ENCODE peak calls at places on chromosome 5, in ten cellular contexts. One of them, this sample, is unnamed.
A peak's percentile ranks its signal among the peaks of the same experiment; 100 is the strongest.

GRCh38 chr5:139968547-139969261 is 74.4 kb downstream of the NRG2 start:
- DNase-seq in lower leg skin: peak; percentile 97
- DNase-seq in cardiac fibroblast: peak; percentile 73
- DNase-seq in adrenal gland: peak; percentile 86
- DNase-seq in AG10803: peak; percentile 48
- DNase-seq in fibroblast of mammary gland: peak; percentile 61
- DNase-seq in OCI-LY7: peak; percentile 78
- DNase-seq in prostate gland: peak; percentile 90
- DNase-seq in endodermal cell: peak; percentile 98
- DNase-seq in epithelial cell of proximal tubule: no peak
- DNase-seq in this sample: peak; percentile 83

GRCh38 chr5:115961413-115962238 is 649 bp upstream of the LVRN start:
- DNase-seq in adrenal gland: no peak
- DNase-seq in cardiac fibroblast: no peak
- DNase-seq in fibroblast of mammary gland: no peak
- DNase-seq in endodermal cell: peak; percentile 63
- DNase-seq in epithelial cell of proximal tubule: no peak
- DNase-seq in OCI-LY7: no peak
- DNase-seq in lower leg skin: peak; percentile 86
- DNase-seq in AG10803: peak; percentile 69
- DNase-seq in prostate gland: no peak
- DNase-seq in this sample: no peak

GRCh38 chr5:65061974-65062353 is 293.2 kb downstream of the CWC27 start:
- DNase-seq in adrenal gland: no peak
- DNase-seq in endodermal cell: no peak
- DNase-seq in fibroblast of mammary gland: no peak
- DNase-seq in lower leg skin: no peak
- DNase-seq in epithelial cell of proximal tubule: no peak
- DNase-seq in OCI-LY7: peak; percentile 53
- DNase-seq in AG10803: no peak
- DNase-seq in prostate gland: no peak
- DNase-seq in cardiac fibroblast: no peak
- DNase-seq in this sample: no peak

GRCh38 chr5:1759378-1759970 is 40.2 kb downstream of the MRPL36 start:
- DNase-seq in AG10803: no peak
- DNase-seq in prostate gland: no peak
- DNase-seq in fibroblast of mammary gland: no peak
- DNase-seq in cardiac fibroblast: no peak
- DNase-seq in adrenal gland: no peak
- DNase-seq in OCI-LY7: no peak
- DNase-seq in endodermal cell: no peak
- DNase-seq in epithelial cell of proximal tubule: no peak
- DNase-seq in lower leg skin: peak; percentile 74
- DNase-seq in this sample: no peak

GRCh38 chr5:177064500-177065277 is 22.0 kb upstream of the FGFR4 start:
- DNase-seq in epithelial cell of proximal tubule: no peak
- DNase-seq in endodermal cell: no peak
- DNase-seq in prostate gland: no peak
- DNase-seq in AG10803: no peak
- DNase-seq in fibroblast of mammary gland: no peak
- DNase-seq in adrenal gland: no peak
- DNase-seq in cardiac fibroblast: no peak
- DNase-seq in OCI-LY7: no peak
- DNase-seq in lower leg skin: no peak
- DNase-seq in this sample: no peak

GRCh38 chr5:172943283-172943841 is 15.9 kb upstream of the RPL26L1 start:
- DNase-seq in prostate gland: no peak
- DNase-seq in OCI-LY7: no peak
- DNase-seq in cardiac fibroblast: peak; percentile 75
- DNase-seq in epithelial cell of proximal tubule: no peak
- DNase-seq in lower leg skin: no peak
- DNase-seq in endodermal cell: peak; percentile 90
- DNase-seq in AG10803: peak; percentile 85
- DNase-seq in fibroblast of mammary gland: peak; percentile 69
- DNase-seq in adrenal gland: no peak
- DNase-seq in this sample: no peak

GRCh38 chr5:6758706-6759105 is 45.5 kb downstream of the TENT4A start:
- DNase-seq in fibroblast of mammary gland: no peak
- DNase-seq in adrenal gland: no peak
- DNase-seq in cardiac fibroblast: no peak
- DNase-seq in lower leg skin: no peak
- DNase-seq in endodermal cell: no peak
- DNase-seq in AG10803: no peak
- DNase-seq in OCI-LY7: no peak
- DNase-seq in prostate gland: no peak
- DNase-seq in epithelial cell of proximal tubule: no peak
- DNase-seq in this sample: no peak

GRCh38 chr5:1931590-1932138 is 48.9 kb upstream of the IRX4 start:
- DNase-seq in AG10803: no peak
- DNase-seq in epithelial cell of proximal tubule: no peak
- DNase-seq in lower leg skin: peak; percentile 87
- DNase-seq in prostate gland: peak; percentile 68
- DNase-seq in OCI-LY7: no peak
- DNase-seq in adrenal gland: no peak
- DNase-seq in endodermal cell: peak; percentile 86
- DNase-seq in fibroblast of mammary gland: no peak
- DNase-seq in cardiac fibroblast: no peak
- DNase-seq in this sample: no peak

GRCh38 chr5:33601881-33602280 is 161.1 kb downstream of the TARS1 start:
- DNase-seq in epithelial cell of proximal tubule: peak; percentile 59
- DNase-seq in AG10803: no peak
- DNase-seq in prostate gland: no peak
- DNase-seq in lower leg skin: no peak
- DNase-seq in fibroblast of mammary gland: no peak
- DNase-seq in cardiac fibroblast: no peak
- DNase-seq in OCI-LY7: no peak
- DNase-seq in endodermal cell: peak; percentile 60
- DNase-seq in adrenal gland: no peak
- DNase-seq in this sample: no peak

GRCh38 chr5:81749562-81750307 is 1.2 kb downstream of the SSBP2 start:
- DNase-seq in lower leg skin: peak; percentile 89
- DNase-seq in cardiac fibroblast: peak; percentile 23
- DNase-seq in fibroblast of mammary gland: no peak
- DNase-seq in prostate gland: peak; percentile 33
- DNase-seq in OCI-LY7: peak; percentile 98
- DNase-seq in endodermal cell: peak; percentile 84
- DNase-seq in adrenal gland: peak; percentile 44
- DNase-seq in AG10803: no peak
- DNase-seq in epithelial cell of proximal tubule: no peak
- DNase-seq in this sample: peak; percentile 61

GRCh38 chr5:31806566-31806965 is 167.6 kb downstream of the PDZD2 start:
- DNase-seq in prostate gland: no peak
- DNase-seq in epithelial cell of proximal tubule: no peak
- DNase-seq in adrenal gland: no peak
- DNase-seq in endodermal cell: no peak
- DNase-seq in cardiac fibroblast: peak; percentile 11
- DNase-seq in lower leg skin: no peak
- DNase-seq in AG10803: peak; percentile 45
- DNase-seq in fibroblast of mammary gland: peak; percentile 65
- DNase-seq in OCI-LY7: no peak
- DNase-seq in this sample: no peak

GRCh38 chr5:129361441-129362025 is 98.6 kb upstream of the ADAMTS19 start:
- DNase-seq in lower leg skin: no peak
- DNase-seq in endodermal cell: no peak
- DNase-seq in cardiac fibroblast: peak; percentile 44
- DNase-seq in adrenal gland: no peak
- DNase-seq in prostate gland: no peak
- DNase-seq in epithelial cell of proximal tubule: peak; percentile 2
- DNase-seq in AG10803: no peak
- DNase-seq in fibroblast of mammary gland: peak; percentile 47
- DNase-seq in OCI-LY7: peak; percentile 4
- DNase-seq in this sample: no peak

GRCh38 chr5:168724227-168724626 is 145.1 kb upstream of the PANK3 start:
- DNase-seq in cardiac fibroblast: no peak
- DNase-seq in OCI-LY7: no peak
- DNase-seq in epithelial cell of proximal tubule: no peak
- DNase-seq in AG10803: no peak
- DNase-seq in fibroblast of mammary gland: no peak
- DNase-seq in adrenal gland: no peak
- DNase-seq in endodermal cell: no peak
- DNase-seq in prostate gland: no peak
- DNase-seq in lower leg skin: peak; percentile 14
- DNase-seq in this sample: no peak

GRCh38 chr5:67354051-67354450 is 157.5 kb upstream of the CD180 start:
- DNase-seq in epithelial cell of proximal tubule: no peak
- DNase-seq in fibroblast of mammary gland: no peak
- DNase-seq in endodermal cell: no peak
- DNase-seq in prostate gland: no peak
- DNase-seq in cardiac fibroblast: no peak
- DNase-seq in lower leg skin: no peak
- DNase-seq in OCI-LY7: no peak
- DNase-seq in adrenal gland: no peak
- DNase-seq in AG10803: no peak
- DNase-seq in this sample: no peak

GRCh38 chr5:161412792-161413191 is 133.7 kb downstream of the GABRB2 start:
- DNase-seq in cardiac fibroblast: no peak
- DNase-seq in adrenal gland: no peak
- DNase-seq in fibroblast of mammary gland: no peak
- DNase-seq in AG10803: no peak
- DNase-seq in lower leg skin: no peak
- DNase-seq in prostate gland: no peak
- DNase-seq in endodermal cell: no peak
- DNase-seq in epithelial cell of proximal tubule: no peak
- DNase-seq in OCI-LY7: no peak
- DNase-seq in this sample: no peak

GRCh38 chr5:174387448-174387847 is 336.9 kb upstream of the MSX2 start:
- DNase-seq in fibroblast of mammary gland: no peak
- DNase-seq in endodermal cell: no peak
- DNase-seq in lower leg skin: no peak
- DNase-seq in prostate gland: no peak
- DNase-seq in epithelial cell of proximal tubule: no peak
- DNase-seq in adrenal gland: no peak
- DNase-seq in cardiac fibroblast: no peak
- DNase-seq in OCI-LY7: no peak
- DNase-seq in AG10803: no peak
- DNase-seq in this sample: no peak

DNA sequence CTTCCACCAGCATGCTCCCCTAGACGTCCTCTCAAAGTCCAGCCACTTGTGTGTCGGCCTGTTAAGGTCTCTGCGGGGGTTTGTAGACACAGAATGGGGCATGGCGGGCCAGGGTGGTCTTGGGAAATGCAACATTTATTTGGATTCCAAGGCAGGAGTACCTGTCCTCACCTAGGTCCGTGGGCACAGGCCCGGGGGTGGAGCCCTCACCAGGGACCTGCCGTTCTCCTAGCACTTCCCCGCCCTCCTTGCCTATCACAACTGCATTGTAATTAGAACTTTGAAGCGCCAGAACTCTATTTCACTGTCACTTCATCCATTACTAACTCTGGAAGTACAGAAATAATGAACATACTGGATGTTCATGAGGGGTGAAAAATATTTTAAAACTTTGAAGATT is 268.3 kb upstream of the ACTBL2 start:
- DNase-seq in epithelial cell of proximal tubule: no peak
- DNase-seq in AG10803: no peak
- DNase-seq in cardiac fibroblast: no peak
- DNase-seq in endodermal cell: no peak
- DNase-seq in prostate gland: no peak
- DNase-seq in fibroblast of mammary gland: no peak
- DNase-seq in adrenal gland: no peak
- DNase-seq in lower leg skin: no peak
- DNase-seq in OCI-LY7: no peak
- DNase-seq in this sample: no peak
- TF ChIP-seq CTCF in epithelial cell of proximal tubule: no peak
- TF ChIP-seq CTCF in AG10803: no peak
- TF ChIP-seq CTCF in cardiac fibroblast: no peak
- TF ChIP-seq CTCF in endodermal cell: no peak
- TF ChIP-seq CTCF in prostate gland: no peak
- TF ChIP-seq CTCF in fibroblast of mammary gland: no peak
- TF ChIP-seq CTCF in adrenal gland: no peak
- TF ChIP-seq CTCF in lower leg skin: no peak
- TF ChIP-seq CTCF in OCI-LY7: no peak
- TF ChIP-seq CTCF in this sample: no peak

GRCh38 chr5:90606539-90606938 is 47.9 kb downstream of the ADGRV1 start:
- DNase-seq in AG10803: no peak
- DNase-seq in epithelial cell of proximal tubule: no peak
- DNase-seq in endodermal cell: no peak
- DNase-seq in OCI-LY7: no peak
- DNase-seq in lower leg skin: no peak
- DNase-seq in prostate gland: no peak
- DNase-seq in cardiac fibroblast: peak; percentile 1
- DNase-seq in adrenal gland: no peak
- DNase-seq in fibroblast of mammary gland: peak; percentile 6
- DNase-seq in this sample: no peak
- TF ChIP-seq CTCF in AG10803: peak; percentile 14
- TF ChIP-seq CTCF in epithelial cell of proximal tubule: peak; percentile 68
- TF ChIP-seq CTCF in endodermal cell: peak; percentile 80
- TF ChIP-seq CTCF in OCI-LY7: peak; percentile 56
- TF ChIP-seq CTCF in lower leg skin: no peak
- TF ChIP-seq CTCF in prostate gland: no peak
- TF ChIP-seq CTCF in cardiac fibroblast: no peak
- TF ChIP-seq CTCF in adrenal gland: no peak
- TF ChIP-seq CTCF in fibroblast of mammary gland: peak; percentile 32
- TF ChIP-seq CTCF in this sample: no peak

GRCh38 chr5:138276402-138277054 is 2.1 kb upstream of the GFRA3 start:
- DNase-seq in endodermal cell: no peak
- DNase-seq in adrenal gland: no peak
- DNase-seq in prostate gland: peak; percentile 37
- DNase-seq in fibroblast of mammary gland: no peak
- DNase-seq in lower leg skin: no peak
- DNase-seq in AG10803: no peak
- DNase-seq in cardiac fibroblast: no peak
- DNase-seq in OCI-LY7: peak; percentile 7
- DNase-seq in epithelial cell of proximal tubule: no peak
- DNase-seq in this sample: no peak
- TF ChIP-seq CTCF in endodermal cell: peak; percentile 57
- TF ChIP-seq CTCF in adrenal gland: no peak
- TF ChIP-seq CTCF in prostate gland: peak; percentile 31
- TF ChIP-seq CTCF in fibroblast of mammary gland: no peak
- TF ChIP-seq CTCF in lower leg skin: no peak
- TF ChIP-seq CTCF in AG10803: no peak
- TF ChIP-seq CTCF in cardiac fibroblast: no peak
- TF ChIP-seq CTCF in OCI-LY7: peak; percentile 13
- TF ChIP-seq CTCF in epithelial cell of proximal tubule: no peak
- TF ChIP-seq CTCF in this sample: no peak

GRCh38 chr5:9339206-9339818 is 206.6 kb downstream of the SEMA5A start:
- DNase-seq in cardiac fibroblast: peak; percentile 31
- DNase-seq in prostate gland: no peak
- DNase-seq in endodermal cell: peak; percentile 72
- DNase-seq in OCI-LY7: peak; percentile 7
- DNase-seq in fibroblast of mammary gland: no peak
- DNase-seq in adrenal gland: no peak
- DNase-seq in lower leg skin: no peak
- DNase-seq in AG10803: no peak
- DNase-seq in epithelial cell of proximal tubule: no peak
- DNase-seq in this sample: no peak
- TF ChIP-seq CTCF in cardiac fibroblast: peak; percentile 57
- TF ChIP-seq CTCF in prostate gland: no peak
- TF ChIP-seq CTCF in endodermal cell: peak; percentile 75
- TF ChIP-seq CTCF in OCI-LY7: peak; percentile 68
- TF ChIP-seq CTCF in fibroblast of mammary gland: peak; percentile 42
- TF ChIP-seq CTCF in adrenal gland: no peak
- TF ChIP-seq CTCF in lower leg skin: no peak
- TF ChIP-seq CTCF in AG10803: peak; percentile 49
- TF ChIP-seq CTCF in epithelial cell of proximal tubule: peak; percentile 63
- TF ChIP-seq CTCF in this sample: no peak

This sample was measured in activated B cell treated with CpG ODN at 0.5 μM for 24 hours.